ENCODE peak calls at places on chromosomes 11 and 22, in nine cellular contexts. E is pancreas, U is foreskin keratinocyte, X is hepatocyte, P is endodermal cell, N is AG04449, R is HCT116, D is mammary epithelial cell, A is fibroblast of pulmonary artery. L is an unnamed sample.

GRCh38 chr22:19002684-19003038 is 66.6 kb upstream of the PRODH start:
- DNase-seq in D (no peak), N (no peak), E (no peak), R (no peak), U (no peak), P (no peak), A (no peak), X (no peak), L (no peak)

GRCh38 chr11:34345991-34346480 is 11.8 kb downstream of the ABTB2 start:
- DNase-seq in D (no peak), P (no peak), U (no peak), A (peak), N (no peak), R (no peak), X (no peak), E (no peak), L (no peak)

GRCh38 chr11:68383976-68384501 is 71.6 kb downstream of the LRP5 start:
- DNase-seq in U (no peak), X (peak), N (no peak), P (peak), D (no peak), R (peak), A (peak), E (peak), L (peak)

GRCh38 chr11:48012051-48012391 is 31.7 kb downstream of the PTPRJ start:
- DNase-seq in X (no peak), N (no peak), R (no peak), U (no peak), D (no peak), P (no peak), E (no peak), A (no peak), L (peak)

GRCh38 chr11:32013603-32014002 is 77.3 kb upstream of the RCN1 start:
- DNase-seq in X (no peak), P (no peak), N (no peak), A (no peak), U (no peak), E (no peak), R (no peak), D (no peak), L (no peak)

GRCh38 chr11:44983786-44984185 is 33.1 kb upstream of the TP53I11 start:
- DNase-seq in N (no peak), R (no peak), A (no peak), U (no peak), D (no peak), X (no peak), E (no peak), P (peak), L (no peak)

GRCh38 chr11:21675049-21675616 is 517.8 kb upstream of the ANO5 start:
- DNase-seq in P (no peak), N (no peak), A (no peak), U (no peak), X (no peak), D (no peak), R (no peak), E (no peak), L (no peak)

GRCh38 chr11:13692172-13692571 is 23.7 kb downstream of the FAR1 start:
- DNase-seq in A (no peak), R (no peak), D (peak), E (no peak), P (no peak), N (no peak), U (peak), X (no peak), L (no peak)

GRCh38 chr22:28822930-28823481 is 22.6 kb upstream of the XBP1 start:
- DNase-seq in E (peak), R (no peak), U (no peak), P (no peak), N (no peak), A (no peak), X (peak), D (no peak), L (no peak)

GRCh38 chr11:116170526-116171120 is 602.2 kb downstream of the BUD13 start:
- DNase-seq in D (no peak), A (no peak), X (no peak), R (no peak), P (peak), E (no peak), N (no peak), U (no peak), L (no peak)

GRCh38 chr11:2644844-2645778 is 54.7 kb downstream of the KCNQ1OT1 start:
- DNase-seq in R (no peak), D (no peak), N (no peak), X (no peak), P (no peak), A (no peak), U (no peak), E (no peak), L (no peak)

GRCh38 chr11:2641623-2642022 is 58.2 kb downstream of the KCNQ1OT1 start:
- DNase-seq in X (no peak), P (no peak), N (no peak), D (no peak), U (no peak), E (no peak), A (no peak), R (no peak), L (no peak)

GRCh38 chr11:2647167-2647566 is 52.6 kb downstream of the KCNQ1OT1 start:
- DNase-seq in D (no peak), U (no peak), A (no peak), P (no peak), E (no peak), N (no peak), X (no peak), R (no peak), L (no peak)

GRCh38 chr11:2645779-2646118 is 54.0 kb downstream of the KCNQ1OT1 start:
- DNase-seq in R (no peak), D (no peak), X (no peak), A (no peak), P (no peak), U (no peak), N (no peak), E (no peak), L (no peak)

GRCh38 chr11:2643746-2644145 is 56.0 kb downstream of the KCNQ1OT1 start:
- DNase-seq in R (no peak), D (no peak), A (no peak), U (no peak), N (no peak), E (no peak), P (no peak), X (no peak), L (no peak)
- TF ChIP-seq CTCF in R (no peak), D (no peak), A (no peak), U (no peak), N (no peak), E (no peak), P (no peak), X (no peak), L (no peak)

DNA sequence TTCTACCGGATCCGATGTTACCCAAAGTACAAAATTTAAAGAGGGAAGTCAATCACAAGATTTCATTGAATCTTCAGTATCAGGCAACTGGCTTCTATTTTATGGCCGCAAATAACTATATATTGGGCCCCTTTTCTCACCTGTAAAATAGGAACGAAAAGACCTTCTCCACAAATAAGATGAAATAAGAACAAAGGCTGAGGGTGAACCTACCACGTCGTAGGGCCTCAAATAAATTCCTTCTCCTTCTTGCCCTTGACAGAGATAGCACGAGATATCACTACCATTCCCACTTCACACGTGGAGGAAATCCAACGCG is 794 bp upstream of the EMSY start:
- DNase-seq in E (no peak), P (no peak), X (no peak), R (no peak), D (no peak), U (no peak), A (no peak), N (no peak), L (no peak)
- TF ChIP-seq CTCF in E (no peak), P (no peak), X (no peak), R (no peak), D (no peak), U (no peak), A (no peak), N (no peak), L (no peak)

GRCh38 chr22:27391092-27391770 is 410.3 kb downstream of the MN1 start:
- DNase-seq in U (no peak), E (peak), D (no peak), R (no peak), X (peak), A (peak), N (no peak), P (peak), L (no peak)
- TF ChIP-seq CTCF in U (no peak), E (no peak), D (no peak), R (no peak), X (peak), A (peak), N (no peak), P (no peak), L (no peak)

DNA sequence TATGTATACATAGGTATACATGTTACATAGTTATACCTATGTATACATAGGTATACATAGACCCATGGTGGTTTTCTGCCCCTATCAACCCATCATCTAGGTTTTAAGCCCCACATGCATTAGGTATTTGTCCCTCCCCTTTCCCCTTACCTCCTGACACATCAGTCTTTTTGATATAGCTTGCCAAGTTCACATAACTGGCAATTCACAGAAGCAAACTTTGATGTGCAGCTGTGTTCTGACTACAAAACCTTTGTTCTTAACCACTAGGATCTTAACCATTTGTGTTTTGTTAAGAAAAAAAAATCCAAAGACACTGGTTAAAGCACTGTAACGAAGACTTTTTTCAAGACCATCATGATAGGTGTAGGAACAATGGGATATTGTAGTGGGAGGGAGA is 42.9 kb upstream of the SLC5A1 start:
- DNase-seq in U (no peak), E (no peak), R (no peak), P (no peak), A (no peak), D (no peak), X (no peak), N (no peak), L (no peak)
- TF ChIP-seq CTCF in U (no peak), E (no peak), R (no peak), P (no peak), A (no peak), D (no peak), X (no peak), N (no peak), L (no peak)

DNA sequence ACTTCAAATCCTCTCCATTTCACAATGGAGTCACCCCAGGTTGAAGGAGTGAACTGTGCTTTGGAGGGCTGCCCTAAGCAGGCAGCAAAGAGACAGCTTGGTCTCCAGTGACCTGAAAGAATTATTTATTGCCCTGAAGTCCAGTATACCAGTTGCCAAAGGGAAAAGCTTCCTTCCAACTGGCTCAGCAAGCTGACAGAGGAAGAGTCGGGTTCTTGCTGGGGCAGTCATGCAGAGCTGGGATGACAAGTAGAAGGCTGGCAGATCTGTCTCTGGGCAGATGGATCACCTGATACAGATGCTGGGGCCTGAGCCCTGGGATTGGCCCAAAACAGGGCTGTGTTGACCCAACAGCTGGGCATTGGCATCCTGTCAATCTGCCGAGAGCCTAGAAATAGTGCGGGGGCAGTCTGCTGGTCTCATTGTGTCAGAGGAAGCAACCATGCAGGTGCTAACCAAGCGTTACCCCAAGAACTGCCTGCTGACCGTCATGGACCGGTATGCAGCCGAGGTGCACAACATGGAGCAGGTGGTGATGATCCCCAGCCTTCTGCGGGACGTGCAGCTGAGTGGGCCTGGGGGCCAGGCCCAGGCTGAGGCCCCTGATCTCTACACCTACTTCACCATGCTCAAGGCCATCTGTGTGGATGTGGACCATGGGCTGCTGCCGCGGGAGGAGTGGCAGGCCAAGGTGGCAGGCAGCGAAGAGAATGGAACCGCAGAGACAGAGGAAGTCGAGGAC is at the start of gene THRSP:
- DNase-seq in N (no peak), E (no peak), D (no peak), X (no peak), A (no peak), P (no peak), U (no peak), R (no peak), L (no peak)
- TF ChIP-seq CTCF in N (no peak), E (no peak), D (no peak), X (no peak), A (no peak), P (no peak), U (no peak), R (no peak), L (no peak)

DNA sequence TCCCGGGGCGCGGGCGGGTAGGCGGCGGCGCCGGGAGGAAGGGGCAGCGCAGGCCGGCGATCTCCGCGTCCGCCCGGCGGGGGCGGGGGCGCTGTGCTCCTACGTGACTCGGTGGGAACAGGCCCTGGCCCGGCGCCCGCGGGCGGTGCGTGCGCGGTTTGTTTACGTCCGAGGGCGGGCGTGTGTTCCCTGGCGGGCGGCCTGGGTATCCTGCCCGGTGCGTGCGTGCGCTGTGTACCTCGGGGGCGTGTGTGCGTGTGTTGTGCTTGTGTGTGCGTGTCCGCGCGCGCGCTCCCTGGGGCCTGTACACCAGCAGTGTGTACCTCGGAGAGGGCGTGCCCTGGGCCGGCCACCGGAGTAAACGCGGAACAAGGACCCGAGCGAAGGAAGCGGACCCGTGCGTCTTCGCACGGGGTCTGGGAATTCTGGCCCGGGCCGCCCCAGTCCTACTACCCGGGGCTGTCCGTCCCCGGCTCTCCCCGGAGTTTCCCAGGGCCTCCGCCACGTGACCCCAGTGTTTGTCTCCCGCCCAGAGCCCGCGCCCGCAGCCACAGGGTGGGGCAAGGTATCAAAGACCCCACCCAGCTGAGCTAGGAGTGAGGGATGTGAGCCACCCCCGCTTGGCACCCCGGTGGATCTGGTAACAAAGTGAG is 769 bp downstream of the MAFF start:
- DNase-seq in P (peak), E (peak), D (peak), N (no peak), A (peak), X (peak), U (peak), R (no peak), L (peak)
- TF ChIP-seq CTCF in P (peak), E (no peak), D (no peak), N (peak), A (no peak), X (no peak), U (peak), R (no peak), L (no peak)